ENCODE peak calls at places on chromosomes 5 and 9, in ten cellular contexts. X, F, Y, S, E, D, P, C, R and K are unnamed samples.

GRCh38 chr5:74919487-74919886 is 53.3 kb upstream of the FAM169A start:
- DNase-seq in D (no peak), R (peak; percentile 76), E (no peak), P (peak; percentile 12), F (no peak), C (peak; percentile 39), X (no peak), S (no peak), Y (no peak), K (peak; percentile 66)

GRCh38 chr5:172444110-172444510 is 10.2 kb downstream of the SH3PXD2B start:
- DNase-seq in F (no peak), R (peak; percentile 87), Y (no peak), P (no peak), E (no peak), X (no peak), S (no peak), D (no peak), C (no peak), K (no peak)

GRCh38 chr5:91957671-91958070 is 574.6 kb upstream of the ARRDC3 start:
- DNase-seq in P (no peak), R (peak; percentile 29), F (no peak), S (no peak), C (no peak), X (no peak), Y (no peak), E (no peak), D (no peak), K (no peak)

GRCh38 chr9:132877818-132878694 is at the start of gene AK8:
- DNase-seq in Y (peak; percentile 42), E (peak; percentile 73), D (peak; percentile 54), X (peak; percentile 74), P (peak; percentile 79), S (peak; percentile 75), R (peak; percentile 76), F (peak; percentile 67), C (peak; percentile 80), K (peak; percentile 72)

GRCh38 chr5:137192293-137192743 is 306.8 kb downstream of the SPOCK1 start:
- DNase-seq in F (no peak), C (no peak), P (no peak), X (no peak), S (no peak), Y (no peak), E (no peak), D (no peak), R (peak; percentile 29), K (peak; percentile 12)

GRCh38 chr5:59999056-59999455 is 105.5 kb upstream of the PDE4D start:
- DNase-seq in F (no peak), C (no peak), P (no peak), D (no peak), E (no peak), X (no peak), Y (no peak), S (no peak), R (no peak), K (no peak)

GRCh38 chr5:1899201-1899600 is 16.5 kb upstream of the IRX4 start:
- DNase-seq in X (no peak), S (no peak), P (no peak), C (no peak), R (no peak), D (no peak), Y (no peak), F (no peak), E (no peak), K (no peak)

GRCh38 chr9:105007143-105007542 is 79.2 kb upstream of the ABCA1 start:
- DNase-seq in S (peak; percentile 83), R (peak; percentile 95), F (no peak), X (peak; percentile 50), C (no peak), D (no peak), P (no peak), E (no peak), Y (no peak), K (no peak)

GRCh38 chr5:131769961-131770360 is 26.9 kb downstream of the FNIP1 start:
- DNase-seq in S (no peak), D (no peak), X (no peak), Y (no peak), P (no peak), E (no peak), C (no peak), F (no peak), R (no peak), K (no peak)

GRCh38 chr5:168292783-168293696 is 1.6 kb downstream of the WWC1 start:
- DNase-seq in E (no peak), C (no peak), X (no peak), R (no peak), Y (no peak), P (no peak), S (no peak), F (no peak), D (no peak), K (no peak)

GRCh38 chr9:115882911-115883310 is 270.7 kb upstream of the PAPPA start:
- DNase-seq in D (no peak), F (no peak), P (no peak), E (no peak), Y (no peak), C (no peak), R (peak; percentile 78), S (no peak), X (no peak), K (no peak)

GRCh38 chr5:35333366-35333765 is 103.1 kb upstream of the PRLR start:
- DNase-seq in C (no peak), E (no peak), Y (no peak), X (no peak), S (no peak), R (no peak), D (no peak), F (no peak), P (no peak), K (no peak)

GRCh38 chr9:127519301-127520166 is 68.2 kb downstream of the LRSAM1 start:
- DNase-seq in F (no peak), X (no peak), D (peak; percentile 85), S (no peak), Y (no peak), R (peak; percentile 98), E (peak; percentile 27), C (no peak), P (no peak), K (peak; percentile 99)

GRCh38 chr5:82265052-82265451 is 13.1 kb downstream of the RPS23 start:
- DNase-seq in X (no peak), D (no peak), F (no peak), S (no peak), Y (no peak), C (no peak), R (peak; percentile 50), E (no peak), P (no peak), K (no peak)

GRCh38 chr5:58299266-58299665 is 160.6 kb downstream of the PLK2 start:
- DNase-seq in R (no peak), S (no peak), C (no peak), F (no peak), D (no peak), X (no peak), E (no peak), Y (peak; percentile 59), P (no peak), K (no peak)

GRCh38 chr5:127425868-127426267 is 91.6 kb upstream of the PRRC1 start:
- DNase-seq in E (no peak), C (no peak), D (no peak), S (no peak), X (no peak), F (no peak), Y (no peak), R (no peak), P (no peak), K (no peak)

GRCh38 chr5:23352437-23352836 is 155.0 kb upstream of the PRDM9 start:
- DNase-seq in Y (no peak), R (peak; percentile 56), P (no peak), S (no peak), X (no peak), D (no peak), C (no peak), E (no peak), F (no peak), K (no peak)

GRCh38 chr9:121816449-121816817 is 165.0 kb downstream of the DAB2IP start:
- DNase-seq in E (no peak), R (no peak), X (no peak), D (no peak), S (no peak), C (no peak), Y (no peak), P (no peak), F (no peak), K (no peak)

GRCh38 chr9:84779892-84780291 is 110.4 kb downstream of the NTRK2 start:
- DNase-seq in E (no peak), F (no peak), R (no peak), Y (no peak), P (no peak), X (no peak), C (no peak), D (no peak), S (no peak), K (no peak)

GRCh38 chr5:43769576-43770352 is 166.8 kb downstream of the NNT start:
- DNase-seq in F (no peak), C (no peak), X (no peak), D (no peak), Y (no peak), R (peak; percentile 99), P (no peak), E (no peak), S (peak; percentile 81), K (peak; percentile 49)

GRCh38 chr5:57232293-57233033 is 58.6 kb downstream of the GPBP1 start:
- DNase-seq in E (no peak), P (no peak), C (no peak), F (no peak), D (no peak), X (no peak), S (no peak), R (no peak), Y (no peak), K (no peak)

GRCh38 chr5:66904189-66904588 is 292.4 kb downstream of the CD180 start:
- DNase-seq in D (no peak), F (no peak), R (no peak), P (no peak), C (no peak), Y (no peak), E (no peak), S (no peak), X (no peak), K (no peak)

GRCh38 chr5:59001154-59001553 is 418.3 kb downstream of the RAB3C start:
- DNase-seq in P (no peak), R (no peak), D (no peak), Y (no peak), X (no peak), E (no peak), S (no peak), F (no peak), C (no peak), K (no peak)

GRCh38 chr9:75027187-75028107 is 646 bp downstream of the CARNMT1 start:
- DNase-seq in S (peak; percentile 73), X (peak; percentile 79), Y (peak; percentile 32), F (peak; percentile 26), E (peak; percentile 31), D (no peak), R (peak; percentile 35), C (peak; percentile 39), P (peak; percentile 72), K (peak; percentile 45)

GRCh38 chr9:135248111-135248510 is 160.6 kb downstream of the OLFM1 start:
- DNase-seq in S (no peak), E (no peak), P (no peak), R (no peak), D (no peak), F (no peak), X (no peak), Y (no peak), C (no peak), K (no peak)

GRCh38 chr5:1788200-1788599 is 11.4 kb downstream of the MRPL36 start:
- DNase-seq in C (no peak), D (no peak), P (no peak), S (no peak), Y (no peak), F (no peak), R (no peak), X (no peak), E (no peak), K (no peak)

GRCh38 chr9:17744786-17745185 is 165.9 kb downstream of the SH3GL2 start:
- DNase-seq in R (peak; percentile 34), S (no peak), P (no peak), C (no peak), X (no peak), F (no peak), E (no peak), Y (no peak), D (no peak), K (peak; percentile 43)

GRCh38 chr9:95507456-95508241 is 9.1 kb downstream of the PTCH1 start:
- DNase-seq in Y (no peak), F (no peak), P (peak; percentile 61), D (no peak), R (peak; percentile 79), S (no peak), X (peak; percentile 71), E (peak; percentile 55), C (peak; percentile 58), K (peak; percentile 85)